ENCODE peak calls at places on chromosome 16, in six cellular contexts. W, L, P, E, A and H are unnamed samples.

GRCh38 chr16:30884760-30885159 is 9.1 kb downstream of the BCL7C start:
- DNase-seq in W (no peak), L (no peak), P (no peak), E (no peak), A (no peak), H (no peak)

GRCh38 chr16:66359012-66359411 is 7.5 kb upstream of the CDH5 start:
- DNase-seq in W (no peak), L (peak), P (peak), E (no peak), A (no peak), H (no peak)

GRCh38 chr16:80006175-80006895 is 405.8 kb upstream of the MAF start:
- DNase-seq in W (no peak), L (peak), P (peak), E (no peak), A (no peak), H (no peak)

GRCh38 chr16:27499659-27500055 is 50.1 kb downstream of the GTF3C1 start:
- DNase-seq in W (no peak), L (no peak), P (no peak), E (no peak), A (peak), H (no peak)

GRCh38 chr16:3282103-3282746 is 1.1 kb upstream of the ZNF263 start:
- DNase-seq in W (no peak), L (peak), P (peak), E (no peak), A (peak), H (peak)

GRCh38 chr16:20851601-20852000 is 45.3 kb downstream of the REXO5 start:
- DNase-seq in W (no peak), L (peak), P (peak), E (no peak), A (peak), H (no peak)

GRCh38 chr16:64445649-64446048 is 676.2 kb downstream of the CDH11 start:
- DNase-seq in W (no peak), L (peak), P (no peak), E (no peak), A (no peak), H (no peak)

GRCh38 chr16:1746693-1747195 is 24.6 kb downstream of the NME3 start:
- DNase-seq in W (no peak), L (no peak), P (peak), E (no peak), A (peak), H (no peak)

GRCh38 chr16:4319454-4319853 is 3.6 kb downstream of the GLIS2 start:
- DNase-seq in W (no peak), L (no peak), P (no peak), E (no peak), A (no peak), H (no peak)

GRCh38 chr16:75264999-75265910 is 13.8 kb upstream of the BCAR1 start:
- DNase-seq in W (no peak), L (no peak), P (peak), E (no peak), A (no peak), H (no peak)

GRCh38 chr16:23967018-23967417 is 131.2 kb downstream of the PRKCB start:
- DNase-seq in W (no peak), L (no peak), P (no peak), E (no peak), A (no peak), H (no peak)

GRCh38 chr16:57960310-57960709 is 10.6 kb downstream of the CNGB1 start:
- DNase-seq in W (no peak), L (no peak), P (no peak), E (no peak), A (no peak), H (no peak)

GRCh38 chr16:50166511-50167500 is 13.7 kb downstream of the TENT4B start:
- DNase-seq in W (no peak), L (no peak), P (peak), E (no peak), A (no peak), H (no peak)

GRCh38 chr16:69320731-69321073 is 9.6 kb downstream of the VPS4A start:
- DNase-seq in W (no peak), L (no peak), P (no peak), E (no peak), A (no peak), H (no peak)

GRCh38 chr16:20401066-20401465 is 3.5 kb downstream of the PDILT start:
- DNase-seq in W (no peak), L (no peak), P (no peak), E (no peak), A (no peak), H (no peak)

GRCh38 chr16:77785365-77785764 is 3.0 kb upstream of the VAT1L start:
- DNase-seq in W (no peak), L (no peak), P (no peak), E (no peak), A (no peak), H (no peak)
- H3K14ac ChIP-seq in W (no peak), L (no peak), P (no peak), E (no peak), A (no peak), H (no peak)

GRCh38 chr16:54268766-54269165 is 17.8 kb downstream of the IRX3 start:
- DNase-seq in W (no peak), L (no peak), P (no peak), E (no peak), A (no peak), H (peak)
- H3K14ac ChIP-seq in W (no peak), L (no peak), P (no peak), E (no peak), A (no peak), H (no peak)

GRCh38 chr16:81731636-81732035 is 47.5 kb upstream of the PLCG2 start:
- DNase-seq in W (no peak), L (no peak), P (no peak), E (no peak), A (no peak), H (no peak)

GRCh38 chr16:81732699-81733098 is 46.4 kb upstream of the PLCG2 start:
- DNase-seq in W (no peak), L (no peak), P (no peak), E (no peak), A (no peak), H (no peak)

GRCh38 chr16:81728435-81728834 is 50.7 kb upstream of the PLCG2 start:
- DNase-seq in W (no peak), L (no peak), P (no peak), E (no peak), A (no peak), H (no peak)

GRCh38 chr16:81730090-81731051 is 48.7 kb upstream of the PLCG2 start:
- DNase-seq in W (peak), L (peak), P (peak), E (peak), A (peak), H (peak)

GRCh38 chr16:81729451-81729850 is 49.6 kb upstream of the PLCG2 start:
- DNase-seq in W (peak), L (no peak), P (no peak), E (no peak), A (no peak), H (peak)
- H3K14ac ChIP-seq in W (no peak), L (no peak), P (no peak), E (no peak), A (peak), H (peak)

DNA sequence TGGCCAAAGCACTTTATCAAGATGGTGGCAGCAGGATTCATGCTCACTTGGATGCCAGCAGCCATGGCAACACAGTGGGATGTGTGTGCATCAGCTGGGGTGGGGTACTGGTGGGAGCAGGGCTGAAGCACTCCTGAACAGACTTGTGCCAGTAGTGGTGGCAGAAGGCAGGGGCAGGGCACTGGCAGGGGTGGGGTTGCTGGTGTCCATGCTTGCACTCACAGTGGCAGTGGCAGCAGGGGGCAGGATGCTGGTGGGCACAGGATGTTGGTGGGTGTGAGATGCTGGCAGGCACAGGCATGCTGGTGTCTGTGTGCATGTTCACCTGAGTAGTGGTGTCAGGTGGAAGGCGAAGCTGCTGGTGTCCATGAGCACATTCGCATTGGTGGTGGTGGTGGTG is 161.0 kb upstream of the PMFBP1 start:
- DNase-seq in W (no peak), L (no peak), P (no peak), E (no peak), A (no peak), H (no peak)
- H3K14ac ChIP-seq in W (no peak), L (no peak), P (no peak), E (no peak), A (no peak), H (no peak)

GRCh38 chr16:89391-90302 is 11.6 kb downstream of the MPG start:
- DNase-seq in W (no peak), L (no peak), P (no peak), E (no peak), A (no peak), H (no peak)
- H3K14ac ChIP-seq in W (no peak), L (no peak), P (no peak), E (peak), A (no peak), H (no peak)

GRCh38 chr16:51222016-51222415 is 70.9 kb upstream of the SALL1 start:
- DNase-seq in W (no peak), L (no peak), P (no peak), E (no peak), A (no peak), H (no peak)
- H3K14ac ChIP-seq in W (no peak), L (no peak), P (no peak), E (no peak), A (no peak), H (no peak)

GRCh38 chr16:352547-353403 is at the start of gene AXIN1:
- DNase-seq in W (peak), L (peak), P (peak), E (peak), A (peak), H (peak)

GRCh38 chr16:349211-349610 is 3.3 kb downstream of the AXIN1 start:
- DNase-seq in W (no peak), L (no peak), P (peak), E (no peak), A (no peak), H (no peak)

GRCh38 chr16:351804-352520 is 561 bp downstream of the AXIN1 start:
- DNase-seq in W (no peak), L (no peak), P (peak), E (no peak), A (no peak), H (no peak)

GRCh38 chr16:347203-347602 is 5.3 kb downstream of the AXIN1 start:
- DNase-seq in W (no peak), L (no peak), P (no peak), E (no peak), A (no peak), H (no peak)

DNA sequence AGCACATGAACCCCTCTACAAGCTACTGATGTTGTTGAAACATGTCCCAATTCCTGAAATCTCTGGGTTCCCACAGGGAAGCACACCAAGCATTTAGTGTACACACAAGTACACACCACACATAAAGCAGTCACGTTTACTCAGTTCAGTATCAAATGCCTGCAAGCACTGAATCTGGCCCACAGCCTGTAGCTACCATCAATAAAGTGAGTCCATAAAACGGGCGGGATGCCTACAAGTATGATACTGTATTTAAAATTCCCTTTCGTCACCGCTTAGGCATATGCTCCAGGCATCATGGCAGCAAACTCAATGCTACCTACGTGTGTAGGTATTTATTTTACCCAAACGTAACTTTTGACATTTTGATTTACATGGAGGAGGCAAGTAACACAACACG is 2.3 kb downstream of the AXIN1 start:
- DNase-seq in W (no peak), L (no peak), P (no peak), E (no peak), A (no peak), H (no peak)
- H3K14ac ChIP-seq in W (no peak), L (no peak), P (no peak), E (no peak), A (no peak), H (no peak)